ENCODE peak calls at places on chromosome 3, in seven cellular contexts. M is ascending aorta, L is iris pigment epithelial cell, S is NCI-H2029, I is ELR, R is activated T-helper 1 cell treated with Interleukin-2 at 50 U/mL for 16 hours, Q is B cell. N is an unnamed sample.

GRCh38 chr3:197942956-197943556 is 6.9 kb upstream of the RPL35A start:
- DNase-seq in M (peak), I (peak), L (peak), S (peak), Q (peak), R (no peak), N (no peak)

GRCh38 chr3:7504886-7505775 is 644.2 kb downstream of the GRM7 start:
- DNase-seq in R (no peak), S (no peak), L (peak), Q (no peak), I (peak), M (peak), N (peak)

GRCh38 chr3:34938784-34939183 is 700.5 kb upstream of the ARPP21 start:
- DNase-seq in S (no peak), M (no peak), I (no peak), R (no peak), L (no peak), Q (no peak), N (no peak)

GRCh38 chr3:78645628-78646310 is 1122.0 kb downstream of the ROBO1 start:
- DNase-seq in M (no peak), Q (peak), I (peak), L (peak), S (no peak), R (no peak), N (no peak)

GRCh38 chr3:16999871-17000270 is 115.1 kb downstream of the PLCL2 start:
- DNase-seq in L (no peak), Q (no peak), R (no peak), M (no peak), S (no peak), I (no peak), N (no peak)

GRCh38 chr3:70849911-70850699 is 537.7 kb upstream of the MDFIC2 start:
- DNase-seq in L (peak), R (no peak), S (peak), I (peak), Q (no peak), M (peak), N (no peak)

GRCh38 chr3:111539351-111540331 is 2.4 kb upstream of the CD96 start:
- DNase-seq in Q (peak), M (no peak), I (peak), L (peak), S (peak), R (peak), N (no peak)

GRCh38 chr3:73024836-73025235 is 28.2 kb downstream of the PPP4R2 start:
- DNase-seq in Q (no peak), M (no peak), L (no peak), R (no peak), S (no peak), I (no peak), N (no peak)

GRCh38 chr3:172102123-172102882 is 62.9 kb downstream of the FNDC3B start:
- DNase-seq in M (no peak), S (peak), Q (peak), L (no peak), I (no peak), R (no peak), N (no peak)

GRCh38 chr3:76429536-76430177 is 610.2 kb upstream of the ROBO2 start:
- DNase-seq in M (no peak), L (no peak), R (no peak), I (no peak), S (no peak), Q (no peak), N (no peak)

GRCh38 chr3:30671527-30672286 is 65.3 kb downstream of the TGFBR2 start:
- DNase-seq in R (no peak), I (no peak), L (no peak), M (no peak), S (no peak), Q (no peak), N (no peak)

GRCh38 chr3:33956211-33956610 is 157.8 kb downstream of the PDCD6IP start:
- DNase-seq in R (no peak), S (no peak), M (no peak), Q (no peak), L (no peak), I (no peak), N (no peak)

GRCh38 chr3:108053025-108053424 is 37.8 kb downstream of the CD47 start:
- DNase-seq in L (no peak), I (peak), R (no peak), M (no peak), Q (no peak), S (peak), N (no peak)

GRCh38 chr3:72782521-72782920 is 65.7 kb downstream of the SHQ1 start:
- DNase-seq in I (no peak), S (no peak), L (no peak), Q (no peak), M (no peak), R (no peak), N (no peak)

GRCh38 chr3:123081718-123082369 is 15.0 kb downstream of the PDIA5 start:
- DNase-seq in L (no peak), I (no peak), M (peak), Q (no peak), R (no peak), S (no peak), N (no peak)

GRCh38 chr3:149352556-149352955 is 19.1 kb upstream of the TM4SF18 start:
- DNase-seq in M (no peak), Q (peak), L (no peak), R (no peak), S (peak), I (peak), N (no peak)

GRCh38 chr3:62582495-62583172 is 209.3 kb upstream of the FEZF2 start:
- DNase-seq in L (no peak), I (no peak), S (peak), M (no peak), Q (no peak), R (no peak), N (no peak)

GRCh38 chr3:157573281-157573680 is 70.1 kb upstream of the VEPH1 start:
- DNase-seq in Q (no peak), L (no peak), M (no peak), S (no peak), R (no peak), I (peak), N (no peak)